ENCODE peak calls at places on chromosomes 7 and 10, in five cellular contexts. C, W, F, O and Q are unnamed samples. For H3K9me3, the result is how much of the 10 kb centered on the place peaks cover.

GRCh38 chr7:64887756-64888508 is 15.1 kb upstream of the ZNF273 start:
- DNase-seq in C (no peak), W (peak), F (peak), O (no peak), Q (no peak)

GRCh38 chr7:6193734-6194133 is 78.7 kb downstream of the CYTH3 start:
- DNase-seq in C (no peak), W (no peak), F (no peak), O (no peak), Q (no peak)

GRCh38 chr10:23172429-23172828 is 19.7 kb upstream of the PTF1A start:
- DNase-seq in C (no peak), W (no peak), F (no peak), O (no peak), Q (no peak)

GRCh38 chr10:63758080-63758479 is 236.9 kb downstream of the REEP3 start:
- DNase-seq in C (peak), W (no peak), F (no peak), O (no peak), Q (no peak)

GRCh38 chr7:158422551-158423189 is 165.0 kb downstream of the PTPRN2 start:
- DNase-seq in C (no peak), W (no peak), F (no peak), O (no peak), Q (no peak)

GRCh38 chr7:106634958-106635357 is 26.0 kb downstream of the CCDC71L start:
- DNase-seq in C (no peak), W (no peak), F (no peak), O (no peak), Q (no peak)

GRCh38 chr10:27643296-27643695 is 102.3 kb downstream of the MKX start:
- DNase-seq in C (no peak), W (no peak), F (no peak), O (no peak), Q (no peak)

GRCh38 chr7:77570330-77571011 is 33.4 kb downstream of the PTPN12 start:
- DNase-seq in C (peak), W (no peak), F (no peak), O (no peak), Q (peak)

GRCh38 chr10:61655335-61655851 is 7.3 kb upstream of the CABCOCO1 start:
- DNase-seq in C (peak), W (no peak), F (no peak), O (no peak), Q (peak)

GRCh38 chr7:150631866-150632864 is at the start of gene GIMAP6:
- DNase-seq in C (no peak), W (no peak), F (no peak), O (no peak), Q (no peak)

GRCh38 chr10:18312385-18313145 is 172.3 kb downstream of the CACNB2 start:
- DNase-seq in C (peak), W (no peak), F (no peak), O (no peak), Q (peak)

GRCh38 chr10:3293536-3294431 is 121.2 kb upstream of the PITRM1 start:
- DNase-seq in C (peak), W (no peak), F (no peak), O (no peak), Q (no peak)

GRCh38 chr7:115410427-115410805 is 488.5 kb downstream of the MDFIC start:
- DNase-seq in C (no peak), W (no peak), F (no peak), O (no peak), Q (no peak)

GRCh38 chr10:59903871-59904270 is 2.5 kb downstream of the CCDC6 start:
- DNase-seq in C (peak), W (no peak), F (no peak), O (no peak), Q (peak)

GRCh38 chr10:49165940-49166803 is 22.0 kb downstream of the TMEM273 start:
- DNase-seq in C (no peak), W (no peak), F (no peak), O (no peak), Q (no peak)

GRCh38 chr10:71397340-71398212 is 856 bp downstream of the CDH23 start:
- DNase-seq in C (no peak), W (no peak), F (no peak), O (peak), Q (no peak)

GRCh38 chr7:5532520-5533335 is 109.1 kb upstream of the TNRC18 start:
- DNase-seq in C (no peak), W (peak), F (no peak), O (no peak), Q (no peak)

GRCh38 chr10:78578929-78579328 is 489.8 kb upstream of the ZMIZ1 start:
- DNase-seq in C (peak), W (no peak), F (no peak), O (no peak), Q (peak)

GRCh38 chr7:5452470-5452899 is 28.9 kb upstream of the TNRC18 start:
- DNase-seq in C (no peak), W (no peak), F (no peak), O (no peak), Q (no peak)

DNA sequence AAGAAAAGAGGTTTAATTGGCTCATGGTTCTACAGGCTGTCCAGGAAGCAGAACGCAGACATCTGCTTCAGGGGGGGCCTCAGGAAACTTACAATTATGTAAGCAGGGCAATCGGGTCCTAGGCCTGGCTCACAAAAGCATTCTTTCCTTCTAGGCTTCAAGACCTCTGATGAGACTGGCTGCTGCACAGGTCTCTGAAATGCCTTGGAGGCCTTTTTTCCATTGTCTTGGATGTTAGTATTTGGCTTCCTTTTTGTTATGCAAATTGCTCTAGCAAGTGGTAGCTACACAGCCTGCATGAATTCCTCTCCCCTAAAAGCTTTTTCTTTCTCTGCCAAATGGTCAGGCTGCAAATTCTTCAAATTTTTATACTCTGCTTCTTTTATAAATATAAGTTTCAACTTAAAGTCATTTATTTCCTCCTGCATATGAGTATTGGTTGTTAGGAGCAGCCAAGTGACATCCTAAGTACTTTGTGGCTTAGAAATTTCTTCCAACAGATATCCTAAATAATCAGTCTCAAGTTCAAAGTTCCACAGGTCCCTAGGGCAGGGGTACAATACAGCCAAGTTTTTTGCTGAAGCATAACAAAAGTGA is 83.1 kb upstream of the SEMA3A start:
- DNase-seq in C (no peak), W (peak), F (peak), O (peak), Q (no peak)
- H3K23ac ChIP-seq in C (no peak), W (no peak), F (no peak), O (no peak), Q (no peak)

GRCh38 chr7:7228967-7229366 is 46.6 kb downstream of the C1GALT1 start:
- DNase-seq in C (no peak), W (no peak), F (no peak), O (no peak), Q (peak)
- H3K9me3 ChIP-seq in C (under half), W (under half), F (under half), O (under half), Q (under half)

GRCh38 chr7:73683916-73684693 is 708 bp downstream of the BUD23 start:
- DNase-seq in C (no peak), W (no peak), F (no peak), O (no peak), Q (no peak)
- H2BK120ac ChIP-seq in C (no peak), W (peak), F (no peak), O (no peak), Q (peak)

DNA sequence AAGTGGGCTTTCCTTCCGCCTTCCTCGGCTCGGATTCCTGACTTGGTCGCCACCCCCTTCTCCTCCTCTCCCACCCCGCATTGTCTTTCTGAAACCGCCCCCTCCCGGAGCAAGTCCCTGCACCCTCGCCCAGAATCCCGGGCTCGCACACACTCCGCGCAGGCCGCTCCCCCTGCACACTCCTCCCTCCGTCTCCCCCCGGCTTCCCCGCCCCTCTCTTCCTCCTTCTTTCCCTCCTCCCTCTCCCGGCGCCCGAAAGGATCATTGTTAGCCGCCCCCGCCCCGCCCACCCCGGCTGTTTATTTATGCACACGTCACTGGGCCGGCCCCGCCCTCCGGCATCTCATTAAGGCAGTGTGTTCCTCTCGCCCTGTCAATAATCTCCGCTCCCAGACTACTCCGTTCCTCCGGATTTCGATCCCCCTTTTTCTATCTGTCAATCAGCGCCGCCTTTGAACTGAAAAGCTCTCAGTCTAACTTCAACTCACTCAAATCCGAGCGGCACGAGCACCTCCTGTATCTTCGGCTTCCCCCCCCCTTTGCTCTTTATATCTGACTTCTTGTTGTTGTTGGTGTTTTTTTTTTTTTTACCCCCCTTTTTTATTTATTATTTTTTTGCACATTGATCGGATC is at the start of gene TCF7L2:
- DNase-seq in C (peak), W (peak), F (peak), O (peak), Q (peak)
- H3K23ac ChIP-seq in C (peak), W (no peak), F (no peak), O (no peak), Q (no peak)

DNA sequence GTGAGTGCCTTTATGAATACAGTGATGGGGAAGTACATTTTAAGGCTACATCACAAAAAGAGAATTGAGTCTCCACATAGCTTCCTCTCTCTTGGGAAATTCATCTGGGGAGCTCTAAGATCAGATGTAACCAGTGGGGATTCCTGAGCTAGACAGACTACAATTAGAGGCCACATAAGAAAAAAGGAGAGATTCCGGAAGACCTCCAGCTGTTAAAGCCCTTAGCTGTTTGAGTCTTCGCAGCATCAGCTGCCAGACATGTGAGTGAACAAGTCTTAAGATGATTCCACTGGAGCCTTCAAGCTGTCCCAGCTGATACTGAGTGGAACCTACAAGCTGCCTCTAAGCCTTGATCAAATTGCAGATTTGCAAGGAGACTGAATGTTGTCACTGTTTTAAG is 448.5 kb downstream of the NXPH1 start:
- DNase-seq in C (no peak), W (no peak), F (no peak), O (peak), Q (no peak)
- H3K9me3 ChIP-seq in C (under half), W (under half), F (under half), O (under half), Q (under half)

DNA sequence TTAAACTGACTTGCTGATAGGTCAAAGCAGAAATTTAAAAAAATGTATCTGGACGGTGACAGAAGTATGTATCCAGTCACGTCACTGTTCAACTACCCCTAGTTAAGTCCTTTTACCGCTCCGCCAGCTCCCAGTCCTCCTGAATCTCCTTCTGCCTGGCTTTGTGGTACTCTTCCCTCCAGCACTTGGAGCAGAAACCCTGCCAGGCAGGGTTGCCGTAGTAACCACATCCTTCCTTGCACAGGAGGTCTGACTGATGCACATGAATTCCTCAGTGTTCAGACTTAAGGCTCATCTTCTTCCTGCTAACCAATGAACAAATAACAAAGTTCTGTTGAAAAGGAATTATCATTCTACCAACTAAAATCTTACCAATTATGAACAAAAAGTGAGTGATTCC is 69.8 kb upstream of the SRRM3 start:
- DNase-seq in C (no peak), W (no peak), F (no peak), O (no peak), Q (no peak)
- H2BK120ac ChIP-seq in C (no peak), W (no peak), F (no peak), O (no peak), Q (no peak)

GRCh38 chr7:54758702-54759665 is at the start of gene SEC61G:
- DNase-seq in C (peak), W (peak), F (peak), O (peak), Q (peak)
- H3K23ac ChIP-seq in C (peak), W (no peak), F (no peak), O (peak), Q (peak)

GRCh38 chr7:1250901-1251300 is 18.2 kb downstream of the UNCX start:
- DNase-seq in C (no peak), W (no peak), F (no peak), O (no peak), Q (no peak)
- H3K9me3 ChIP-seq in C (under half), W (under half), F (under half), O (under half), Q (under half)